ENCODE peak calls at places on chromosomes 16 and 17, in six cellular contexts. One of them, this sample, is unnamed.

GRCh38 chr16:85440744-85441143 is 172.4 kb upstream of the GSE1 start:
- DNase-seq in lower lobe of right lung: no peak
- DNase-seq in head of caudate nucleus: no peak
- DNase-seq in smooth muscle cell of the brain vasculature: no peak
- DNase-seq in activated CD4-positive, alpha-beta T cell treated with anti-CD3 and anti-CD28 coated beads, Interleukin-2, amount 50 U/mL, for 1 hour: no peak
- DNase-seq in T-helper 2 cell: no peak
- DNase-seq in this sample: no peak

GRCh38 chr17:79201536-79202227 is 127.1 kb downstream of the ENGASE start:
- DNase-seq in lower lobe of right lung: no peak
- DNase-seq in head of caudate nucleus: peak
- DNase-seq in smooth muscle cell of the brain vasculature: no peak
- DNase-seq in activated CD4-positive, alpha-beta T cell treated with anti-CD3 and anti-CD28 coated beads, Interleukin-2, amount 50 U/mL, for 1 hour: no peak
- DNase-seq in T-helper 2 cell: no peak
- DNase-seq in this sample: no peak

GRCh38 chr17:56809106-56809819 is 24.5 kb downstream of the C17orf67 start:
- DNase-seq in lower lobe of right lung: no peak
- DNase-seq in head of caudate nucleus: no peak
- DNase-seq in smooth muscle cell of the brain vasculature: no peak
- DNase-seq in activated CD4-positive, alpha-beta T cell treated with anti-CD3 and anti-CD28 coated beads, Interleukin-2, amount 50 U/mL, for 1 hour: no peak
- DNase-seq in T-helper 2 cell: no peak
- DNase-seq in this sample: no peak

GRCh38 chr16:21610006-21610544 is 10.7 kb downstream of the METTL9 start:
- DNase-seq in lower lobe of right lung: no peak
- DNase-seq in head of caudate nucleus: no peak
- DNase-seq in smooth muscle cell of the brain vasculature: no peak
- DNase-seq in activated CD4-positive, alpha-beta T cell treated with anti-CD3 and anti-CD28 coated beads, Interleukin-2, amount 50 U/mL, for 1 hour: no peak
- DNase-seq in T-helper 2 cell: no peak
- DNase-seq in this sample: no peak

GRCh38 chr17:78112508-78113471 is 15.8 kb downstream of the TMC6 start:
- DNase-seq in lower lobe of right lung: peak
- DNase-seq in head of caudate nucleus: peak
- DNase-seq in smooth muscle cell of the brain vasculature: peak
- DNase-seq in activated CD4-positive, alpha-beta T cell treated with anti-CD3 and anti-CD28 coated beads, Interleukin-2, amount 50 U/mL, for 1 hour: peak
- DNase-seq in T-helper 2 cell: peak
- DNase-seq in this sample: peak

GRCh38 chr16:24816688-24817087 is 29.1 kb upstream of the SLC5A11 start:
- DNase-seq in lower lobe of right lung: no peak
- DNase-seq in head of caudate nucleus: no peak
- DNase-seq in smooth muscle cell of the brain vasculature: no peak
- DNase-seq in activated CD4-positive, alpha-beta T cell treated with anti-CD3 and anti-CD28 coated beads, Interleukin-2, amount 50 U/mL, for 1 hour: no peak
- DNase-seq in T-helper 2 cell: no peak
- DNase-seq in this sample: no peak

GRCh38 chr16:50021509-50021908 is 3.5 kb upstream of the CNEP1R1 start:
- DNase-seq in lower lobe of right lung: no peak
- DNase-seq in head of caudate nucleus: no peak
- DNase-seq in smooth muscle cell of the brain vasculature: no peak
- DNase-seq in activated CD4-positive, alpha-beta T cell treated with anti-CD3 and anti-CD28 coated beads, Interleukin-2, amount 50 U/mL, for 1 hour: no peak
- DNase-seq in T-helper 2 cell: no peak
- DNase-seq in this sample: no peak

GRCh38 chr16:3825103-3825502 is 55.4 kb downstream of the CREBBP start:
- DNase-seq in lower lobe of right lung: no peak
- DNase-seq in head of caudate nucleus: no peak
- DNase-seq in smooth muscle cell of the brain vasculature: no peak
- DNase-seq in activated CD4-positive, alpha-beta T cell treated with anti-CD3 and anti-CD28 coated beads, Interleukin-2, amount 50 U/mL, for 1 hour: no peak
- DNase-seq in T-helper 2 cell: no peak
- DNase-seq in this sample: no peak

GRCh38 chr17:76199466-76199865 is 40.8 kb downstream of the RNF157 start:
- DNase-seq in lower lobe of right lung: no peak
- DNase-seq in head of caudate nucleus: no peak
- DNase-seq in smooth muscle cell of the brain vasculature: no peak
- DNase-seq in activated CD4-positive, alpha-beta T cell treated with anti-CD3 and anti-CD28 coated beads, Interleukin-2, amount 50 U/mL, for 1 hour: peak
- DNase-seq in T-helper 2 cell: peak
- DNase-seq in this sample: no peak

GRCh38 chr17:40993856-40994255 is at the start of gene KRTAP3-3:
- DNase-seq in lower lobe of right lung: no peak
- DNase-seq in head of caudate nucleus: no peak
- DNase-seq in smooth muscle cell of the brain vasculature: no peak
- DNase-seq in activated CD4-positive, alpha-beta T cell treated with anti-CD3 and anti-CD28 coated beads, Interleukin-2, amount 50 U/mL, for 1 hour: no peak
- DNase-seq in T-helper 2 cell: no peak
- DNase-seq in this sample: no peak

GRCh38 chr16:4009177-4009576 is 107.1 kb downstream of the ADCY9 start:
- DNase-seq in lower lobe of right lung: peak
- DNase-seq in head of caudate nucleus: no peak
- DNase-seq in smooth muscle cell of the brain vasculature: no peak
- DNase-seq in activated CD4-positive, alpha-beta T cell treated with anti-CD3 and anti-CD28 coated beads, Interleukin-2, amount 50 U/mL, for 1 hour: no peak
- DNase-seq in T-helper 2 cell: no peak
- DNase-seq in this sample: no peak

GRCh38 chr17:20986767-20987510 is 55.9 kb downstream of the USP22 start:
- DNase-seq in lower lobe of right lung: no peak
- DNase-seq in head of caudate nucleus: no peak
- DNase-seq in smooth muscle cell of the brain vasculature: no peak
- DNase-seq in activated CD4-positive, alpha-beta T cell treated with anti-CD3 and anti-CD28 coated beads, Interleukin-2, amount 50 U/mL, for 1 hour: no peak
- DNase-seq in T-helper 2 cell: no peak
- DNase-seq in this sample: peak

GRCh38 chr17:82845163-82845807 is 5.5 kb upstream of the ZNF750 start:
- DNase-seq in lower lobe of right lung: peak
- DNase-seq in head of caudate nucleus: no peak
- DNase-seq in smooth muscle cell of the brain vasculature: no peak
- DNase-seq in activated CD4-positive, alpha-beta T cell treated with anti-CD3 and anti-CD28 coated beads, Interleukin-2, amount 50 U/mL, for 1 hour: no peak
- DNase-seq in T-helper 2 cell: no peak
- DNase-seq in this sample: no peak

GRCh38 chr16:19907161-19907992 is 22.7 kb upstream of the GPRC5B start:
- DNase-seq in lower lobe of right lung: peak
- DNase-seq in head of caudate nucleus: peak
- DNase-seq in smooth muscle cell of the brain vasculature: peak
- DNase-seq in activated CD4-positive, alpha-beta T cell treated with anti-CD3 and anti-CD28 coated beads, Interleukin-2, amount 50 U/mL, for 1 hour: peak
- DNase-seq in T-helper 2 cell: peak
- DNase-seq in this sample: peak

GRCh38 chr17:20008242-20009051 is 712 bp upstream of the SPECC1 start:
- DNase-seq in lower lobe of right lung: peak
- DNase-seq in head of caudate nucleus: peak
- DNase-seq in smooth muscle cell of the brain vasculature: no peak
- DNase-seq in activated CD4-positive, alpha-beta T cell treated with anti-CD3 and anti-CD28 coated beads, Interleukin-2, amount 50 U/mL, for 1 hour: peak
- DNase-seq in T-helper 2 cell: peak
- DNase-seq in this sample: no peak

GRCh38 chr17:28700830-28701492 is 10.7 kb downstream of the PROCA1 start:
- DNase-seq in lower lobe of right lung: no peak
- DNase-seq in head of caudate nucleus: no peak
- DNase-seq in smooth muscle cell of the brain vasculature: no peak
- DNase-seq in activated CD4-positive, alpha-beta T cell treated with anti-CD3 and anti-CD28 coated beads, Interleukin-2, amount 50 U/mL, for 1 hour: no peak
- DNase-seq in T-helper 2 cell: no peak
- DNase-seq in this sample: no peak

GRCh38 chr16:152141-153128 is at the start of gene HBZ:
- DNase-seq in lower lobe of right lung: no peak
- DNase-seq in head of caudate nucleus: no peak
- DNase-seq in smooth muscle cell of the brain vasculature: no peak
- DNase-seq in activated CD4-positive, alpha-beta T cell treated with anti-CD3 and anti-CD28 coated beads, Interleukin-2, amount 50 U/mL, for 1 hour: no peak
- DNase-seq in T-helper 2 cell: no peak
- DNase-seq in this sample: no peak

GRCh38 chr17:75241143-75241430 is 20.3 kb downstream of the GGA3 start:
- DNase-seq in lower lobe of right lung: no peak
- DNase-seq in head of caudate nucleus: no peak
- DNase-seq in smooth muscle cell of the brain vasculature: no peak
- DNase-seq in activated CD4-positive, alpha-beta T cell treated with anti-CD3 and anti-CD28 coated beads, Interleukin-2, amount 50 U/mL, for 1 hour: no peak
- DNase-seq in T-helper 2 cell: no peak
- DNase-seq in this sample: no peak

GRCh38 chr17:31487648-31488263 is 96.3 kb downstream of the RAB11FIP4 start:
- DNase-seq in lower lobe of right lung: peak
- DNase-seq in head of caudate nucleus: peak
- DNase-seq in smooth muscle cell of the brain vasculature: no peak
- DNase-seq in activated CD4-positive, alpha-beta T cell treated with anti-CD3 and anti-CD28 coated beads, Interleukin-2, amount 50 U/mL, for 1 hour: peak
- DNase-seq in T-helper 2 cell: peak
- DNase-seq in this sample: peak

GRCh38 chr16:12062343-12063003 is 85.9 kb downstream of the SNX29 start:
- DNase-seq in lower lobe of right lung: peak
- DNase-seq in head of caudate nucleus: no peak
- DNase-seq in smooth muscle cell of the brain vasculature: no peak
- DNase-seq in activated CD4-positive, alpha-beta T cell treated with anti-CD3 and anti-CD28 coated beads, Interleukin-2, amount 50 U/mL, for 1 hour: no peak
- DNase-seq in T-helper 2 cell: no peak
- DNase-seq in this sample: peak

GRCh38 chr17:48593840-48594411 is 347 bp upstream of the HOXB5 start:
- DNase-seq in lower lobe of right lung: peak
- DNase-seq in head of caudate nucleus: peak
- DNase-seq in smooth muscle cell of the brain vasculature: no peak
- DNase-seq in activated CD4-positive, alpha-beta T cell treated with anti-CD3 and anti-CD28 coated beads, Interleukin-2, amount 50 U/mL, for 1 hour: peak
- DNase-seq in T-helper 2 cell: peak
- DNase-seq in this sample: peak

This sample was measured in upper lobe of right lung.